ENCODE peak calls at places on chromosomes 11 and 22, in nine cellular contexts. K is activated naive CD8-positive, alpha-beta T cell treated with anti-CD3 and anti-CD28 coated beads for 36 hours; T is cardiac fibroblast; B is GM03348; J is immature natural killer cell; Y is aorta; W is NCI-H1417; N is occipital lobe; F is stimulated activated CD8-positive, alpha-beta memory T cell treated with anti-CD3 and anti-CD28 coated beads, Interleukin-4, amount 100 ng/mL, for 1 hour. H is an unnamed sample.

GRCh38 chr22:25882366-25882765 is 140.4 kb downstream of the MYO18B start:
- DNase-seq in B (no peak), J (no peak), Y (no peak), F (no peak), W (no peak), K (no peak), T (no peak), N (no peak), H (no peak)

GRCh38 chr11:122723576-122723975 is 68.1 kb downstream of the UBASH3B start:
- DNase-seq in W (no peak), N (no peak), B (no peak), K (peak; percentile 67), Y (no peak), F (no peak), T (peak; percentile 57), J (no peak), H (peak; percentile 78)

GRCh38 chr22:24067587-24068376 is 56.7 kb downstream of the CABIN1 start:
- DNase-seq in K (no peak), T (no peak), Y (no peak), F (no peak), W (no peak), B (no peak), J (no peak), N (no peak), H (no peak)

GRCh38 chr22:17774206-17774927 is at the start of gene BID:
- DNase-seq in K (peak; percentile 40), J (peak; percentile 70), Y (peak; percentile 68), T (no peak), N (no peak), W (no peak), B (peak; percentile 91), F (no peak), H (peak; percentile 55)

GRCh38 chr22:24128024-24128423 is 53.3 kb upstream of the SUSD2 start:
- DNase-seq in B (no peak), Y (no peak), N (no peak), W (no peak), F (no peak), T (no peak), J (no peak), K (no peak), H (no peak)

GRCh38 chr11:118343981-118344521 is at the start of gene CD3G:
- DNase-seq in B (no peak), F (peak; percentile 42), T (no peak), J (no peak), N (no peak), Y (no peak), W (no peak), K (peak; percentile 79), H (peak; percentile 95)

GRCh38 chr11:46489668-46490560 is 98.3 kb upstream of the CHRM4 start:
- DNase-seq in W (peak; percentile 8), T (peak; percentile 65), N (no peak), Y (no peak), J (peak; percentile 10), K (peak; percentile 10), F (no peak), B (peak; percentile 42), H (peak; percentile 44)

GRCh38 chr22:18152519-18152918 is 2.5 kb downstream of the USP18 start:
- DNase-seq in W (no peak), Y (no peak), B (no peak), K (peak; percentile 37), J (no peak), N (no peak), T (no peak), F (no peak), H (no peak)

GRCh38 chr22:48761546-48761945 is 1066.1 kb downstream of the BRD1 start:
- DNase-seq in J (no peak), B (no peak), T (no peak), N (no peak), F (no peak), K (no peak), Y (no peak), W (no peak), H (no peak)

GRCh38 chr11:125591659-125592304 is 870 bp upstream of the STT3A start:
- DNase-seq in N (peak; percentile 39), W (peak; percentile 92), K (peak; percentile 40), B (peak; percentile 64), F (no peak), T (peak; percentile 46), J (no peak), Y (peak; percentile 54), H (peak; percentile 46)

GRCh38 chr11:129998107-129998506 is 4.5 kb downstream of the PRDM10 start:
- DNase-seq in J (no peak), K (no peak), F (no peak), N (no peak), T (no peak), W (peak; percentile 28), Y (no peak), B (no peak), H (no peak)

GRCh38 chr22:42350373-42350772 is 79.9 kb upstream of the TCF20 start:
- DNase-seq in F (no peak), W (no peak), T (no peak), K (no peak), N (no peak), B (no peak), J (no peak), Y (no peak), H (no peak)

GRCh38 chr11:70297341-70297740 is 26.9 kb downstream of the PPFIA1 start:
- DNase-seq in K (no peak), F (no peak), N (no peak), T (peak; percentile 68), J (no peak), B (peak; percentile 24), Y (no peak), W (no peak), H (no peak)

GRCh38 chr22:43186272-43187170 is at the start of gene TTLL12:
- DNase-seq in K (peak; percentile 71), F (peak; percentile 39), T (peak; percentile 35), J (peak; percentile 72), B (peak; percentile 93), W (peak; percentile 74), Y (peak; percentile 73), N (no peak), H (peak; percentile 62)

GRCh38 chr11:46701078-46701654 is 335 bp downstream of the ZNF408 start:
- DNase-seq in Y (no peak), K (no peak), N (no peak), B (no peak), J (no peak), F (no peak), T (no peak), W (no peak), H (no peak)

GRCh38 chr22:39728236-39728860 is 157.8 kb downstream of the CACNA1I start:
- DNase-seq in Y (no peak), N (no peak), J (no peak), T (no peak), K (no peak), W (no peak), B (peak; percentile 4), F (no peak), H (no peak)

GRCh38 chr11:105489431-105489830 is 120.4 kb upstream of the GRIA4 start:
- DNase-seq in B (no peak), J (no peak), T (peak; percentile 16), Y (peak; percentile 36), N (peak; percentile 1), F (no peak), W (peak; percentile 4), K (no peak), H (no peak)

GRCh38 chr11:99631618-99632017 is 610.9 kb downstream of the CNTN5 start:
- DNase-seq in F (no peak), T (no peak), W (no peak), J (no peak), K (no peak), B (no peak), N (no peak), Y (no peak), H (no peak)

GRCh38 chr22:33035276-33035863 is 22.8 kb downstream of the SYN3 start:
- DNase-seq in N (no peak), B (no peak), F (no peak), T (no peak), W (no peak), J (no peak), K (no peak), Y (no peak), H (no peak)

GRCh38 chr11:2270322-2271076 is at the start of gene ASCL2:
- DNase-seq in K (peak; percentile 22), W (peak; percentile 87), N (no peak), F (no peak), J (peak; percentile 72), B (peak; percentile 10), Y (no peak), T (peak; percentile 11), H (no peak)

GRCh38 chr11:70333206-70333605 is 62.7 kb downstream of the PPFIA1 start:
- DNase-seq in W (no peak), T (no peak), Y (no peak), F (no peak), J (no peak), K (no peak), B (no peak), N (peak; percentile 19), H (no peak)

GRCh38 chr11:118657238-118657637 is 22.2 kb downstream of the TREH start:
- DNase-seq in Y (no peak), N (no peak), F (no peak), W (peak; percentile 48), T (no peak), B (no peak), J (no peak), K (no peak), H (no peak)

GRCh38 chr22:25134028-25134427 is 65.6 kb upstream of the CRYBB3 start:
- DNase-seq in N (no peak), K (no peak), J (no peak), F (no peak), W (peak; percentile 44), T (no peak), Y (no peak), B (no peak), H (no peak)

GRCh38 chr11:102914238-102915043 is 39.7 kb upstream of the MMP12 start:
- DNase-seq in T (peak; percentile 65), B (peak; percentile 62), K (no peak), F (no peak), N (no peak), W (no peak), Y (no peak), J (no peak), H (no peak)

GRCh38 chr11:112157274-112157766 is 6.6 kb downstream of the IL18 start:
- DNase-seq in T (peak; percentile 99), W (no peak), F (no peak), N (no peak), J (no peak), K (no peak), Y (no peak), B (peak; percentile 91), H (no peak)

GRCh38 chr11:13551834-13552233 is 56.0 kb upstream of the PTH start:
- DNase-seq in F (no peak), Y (no peak), T (no peak), B (no peak), N (no peak), W (no peak), J (peak; percentile 32), K (no peak), H (no peak)

GRCh38 chr22:31300896-31301295 is 8.6 kb upstream of the PIK3IP1 start:
- DNase-seq in T (no peak), N (no peak), K (no peak), F (no peak), B (no peak), J (no peak), Y (no peak), W (no peak), H (no peak)

GRCh38 chr22:39290724-39291161 is 28.7 kb downstream of the RPL3 start:
- DNase-seq in F (no peak), T (peak; percentile 82), J (no peak), K (no peak), B (no peak), N (no peak), W (no peak), Y (peak; percentile 75), H (no peak)

GRCh38 chr11:118152552-118153471 is at the start of gene SCN4B:
- DNase-seq in B (peak; percentile 88), Y (peak; percentile 72), J (no peak), T (peak; percentile 36), F (no peak), N (peak; percentile 36), W (peak; percentile 83), K (peak; percentile 40), H (peak; percentile 37)

GRCh38 chr22:39501644-39502108 is 414 bp upstream of the MIEF1 start:
- DNase-seq in N (no peak), F (no peak), Y (no peak), J (no peak), K (no peak), T (no peak), W (no peak), B (no peak), H (no peak)

GRCh38 chr11:15053201-15053685 is 20.1 kb upstream of the CALCB start:
- DNase-seq in N (no peak), W (no peak), T (peak; percentile 36), K (peak; percentile 35), Y (no peak), B (no peak), F (no peak), J (no peak), H (no peak)

H was measured in DND-41.